ENCODE peak calls at places on chromosomes 13 and 19, in ten cellular contexts. One of them, this sample, is unnamed.

GRCh38 chr13:96811049-96811448 is 183.2 kb downstream of the OXGR1 start:
- DNase-seq in right lobe of liver: no peak
- DNase-seq in ovary: no peak
- DNase-seq in T follicular helper cell: no peak
- DNase-seq in pancreas: no peak
- DNase-seq in stimulated activated CD4-positive, alpha-beta T cell treated with anti-CD3 and anti-CD28 coated beads, Interleukin-1b, Interleukin-23, amount 100 ng/mL, for 24 hours: no peak
- DNase-seq in IMR-90: no peak
- DNase-seq in uterus: no peak
- DNase-seq in fibroblast of mammary gland: no peak
- DNase-seq in Peyer's patch: no peak
- DNase-seq in this sample: no peak

GRCh38 chr13:25771641-25772478 is 280.0 kb downstream of the SHISA2 start:
- DNase-seq in uterus: no peak
- DNase-seq in T follicular helper cell: no peak
- DNase-seq in Peyer's patch: no peak
- DNase-seq in ovary: no peak
- DNase-seq in fibroblast of mammary gland: no peak
- DNase-seq in IMR-90: no peak
- DNase-seq in right lobe of liver: no peak
- DNase-seq in pancreas: no peak
- DNase-seq in stimulated activated CD4-positive, alpha-beta T cell treated with anti-CD3 and anti-CD28 coated beads, Interleukin-1b, Interleukin-23, amount 100 ng/mL, for 24 hours: no peak
- DNase-seq in this sample: no peak

GRCh38 chr13:73171926-73172325 is 113.1 kb downstream of the KLF5 start:
- DNase-seq in right lobe of liver: no peak
- DNase-seq in T follicular helper cell: no peak
- DNase-seq in stimulated activated CD4-positive, alpha-beta T cell treated with anti-CD3 and anti-CD28 coated beads, Interleukin-1b, Interleukin-23, amount 100 ng/mL, for 24 hours: no peak
- DNase-seq in fibroblast of mammary gland: peak
- DNase-seq in uterus: no peak
- DNase-seq in ovary: no peak
- DNase-seq in Peyer's patch: no peak
- DNase-seq in pancreas: no peak
- DNase-seq in IMR-90: peak
- DNase-seq in this sample: no peak

GRCh38 chr19:39737351-39737750 is 478 bp downstream of the CLC start:
- DNase-seq in ovary: no peak
- DNase-seq in IMR-90: no peak
- DNase-seq in right lobe of liver: no peak
- DNase-seq in stimulated activated CD4-positive, alpha-beta T cell treated with anti-CD3 and anti-CD28 coated beads, Interleukin-1b, Interleukin-23, amount 100 ng/mL, for 24 hours: no peak
- DNase-seq in pancreas: no peak
- DNase-seq in T follicular helper cell: no peak
- DNase-seq in Peyer's patch: no peak
- DNase-seq in fibroblast of mammary gland: no peak
- DNase-seq in uterus: no peak
- DNase-seq in this sample: no peak

GRCh38 chr13:38386421-38386820 is 36.8 kb downstream of the UFM1 start:
- DNase-seq in Peyer's patch: no peak
- DNase-seq in fibroblast of mammary gland: peak
- DNase-seq in IMR-90: peak
- DNase-seq in T follicular helper cell: no peak
- DNase-seq in ovary: no peak
- DNase-seq in right lobe of liver: no peak
- DNase-seq in uterus: no peak
- DNase-seq in stimulated activated CD4-positive, alpha-beta T cell treated with anti-CD3 and anti-CD28 coated beads, Interleukin-1b, Interleukin-23, amount 100 ng/mL, for 24 hours: no peak
- DNase-seq in pancreas: no peak
- DNase-seq in this sample: no peak

GRCh38 chr13:97275265-97275664 is 53.1 kb downstream of the MBNL2 start:
- DNase-seq in T follicular helper cell: no peak
- DNase-seq in stimulated activated CD4-positive, alpha-beta T cell treated with anti-CD3 and anti-CD28 coated beads, Interleukin-1b, Interleukin-23, amount 100 ng/mL, for 24 hours: no peak
- DNase-seq in pancreas: no peak
- DNase-seq in IMR-90: peak
- DNase-seq in uterus: no peak
- DNase-seq in Peyer's patch: no peak
- DNase-seq in ovary: no peak
- DNase-seq in fibroblast of mammary gland: peak
- DNase-seq in right lobe of liver: no peak
- DNase-seq in this sample: no peak

GRCh38 chr19:44856438-44857083 is 10.5 kb downstream of the NECTIN2 start:
- DNase-seq in Peyer's patch: no peak
- DNase-seq in T follicular helper cell: no peak
- DNase-seq in stimulated activated CD4-positive, alpha-beta T cell treated with anti-CD3 and anti-CD28 coated beads, Interleukin-1b, Interleukin-23, amount 100 ng/mL, for 24 hours: no peak
- DNase-seq in ovary: no peak
- DNase-seq in pancreas: peak
- DNase-seq in uterus: no peak
- DNase-seq in IMR-90: no peak
- DNase-seq in right lobe of liver: peak
- DNase-seq in fibroblast of mammary gland: no peak
- DNase-seq in this sample: peak

GRCh38 chr13:59112375-59112774 is 1051.4 kb downstream of the DIAPH3 start:
- DNase-seq in T follicular helper cell: no peak
- DNase-seq in uterus: no peak
- DNase-seq in right lobe of liver: no peak
- DNase-seq in Peyer's patch: no peak
- DNase-seq in ovary: no peak
- DNase-seq in IMR-90: peak
- DNase-seq in fibroblast of mammary gland: peak
- DNase-seq in pancreas: peak
- DNase-seq in stimulated activated CD4-positive, alpha-beta T cell treated with anti-CD3 and anti-CD28 coated beads, Interleukin-1b, Interleukin-23, amount 100 ng/mL, for 24 hours: no peak
- DNase-seq in this sample: no peak

GRCh38 chr13:80239571-80240255 is 101.2 kb downstream of the SPRY2 start:
- DNase-seq in fibroblast of mammary gland: no peak
- DNase-seq in T follicular helper cell: no peak
- DNase-seq in IMR-90: peak
- DNase-seq in Peyer's patch: no peak
- DNase-seq in right lobe of liver: no peak
- DNase-seq in uterus: no peak
- DNase-seq in ovary: no peak
- DNase-seq in pancreas: no peak
- DNase-seq in stimulated activated CD4-positive, alpha-beta T cell treated with anti-CD3 and anti-CD28 coated beads, Interleukin-1b, Interleukin-23, amount 100 ng/mL, for 24 hours: no peak
- DNase-seq in this sample: no peak

GRCh38 chr13:32031815-32032345 is 306 bp downstream of the FRY start:
- DNase-seq in uterus: no peak
- DNase-seq in fibroblast of mammary gland: no peak
- DNase-seq in stimulated activated CD4-positive, alpha-beta T cell treated with anti-CD3 and anti-CD28 coated beads, Interleukin-1b, Interleukin-23, amount 100 ng/mL, for 24 hours: no peak
- DNase-seq in right lobe of liver: no peak
- DNase-seq in Peyer's patch: no peak
- DNase-seq in IMR-90: no peak
- DNase-seq in T follicular helper cell: no peak
- DNase-seq in ovary: no peak
- DNase-seq in pancreas: no peak
- DNase-seq in this sample: no peak

GRCh38 chr19:3723883-3724282 is 15.7 kb downstream of the TJP3 start:
- DNase-seq in fibroblast of mammary gland: no peak
- DNase-seq in T follicular helper cell: no peak
- DNase-seq in uterus: no peak
- DNase-seq in stimulated activated CD4-positive, alpha-beta T cell treated with anti-CD3 and anti-CD28 coated beads, Interleukin-1b, Interleukin-23, amount 100 ng/mL, for 24 hours: no peak
- DNase-seq in ovary: no peak
- DNase-seq in pancreas: no peak
- DNase-seq in IMR-90: no peak
- DNase-seq in Peyer's patch: no peak
- DNase-seq in right lobe of liver: no peak
- DNase-seq in this sample: no peak

GRCh38 chr19:52231154-52231565 is 38.2 kb upstream of the ZNF766 start:
- DNase-seq in fibroblast of mammary gland: peak
- DNase-seq in ovary: no peak
- DNase-seq in Peyer's patch: no peak
- DNase-seq in T follicular helper cell: no peak
- DNase-seq in IMR-90: peak
- DNase-seq in stimulated activated CD4-positive, alpha-beta T cell treated with anti-CD3 and anti-CD28 coated beads, Interleukin-1b, Interleukin-23, amount 100 ng/mL, for 24 hours: no peak
- DNase-seq in right lobe of liver: no peak
- DNase-seq in uterus: no peak
- DNase-seq in pancreas: no peak
- DNase-seq in this sample: no peak

GRCh38 chr13:76523740-76524382 is 362.3 kb downstream of the KCTD12 start:
- DNase-seq in pancreas: no peak
- DNase-seq in IMR-90: no peak
- DNase-seq in stimulated activated CD4-positive, alpha-beta T cell treated with anti-CD3 and anti-CD28 coated beads, Interleukin-1b, Interleukin-23, amount 100 ng/mL, for 24 hours: no peak
- DNase-seq in right lobe of liver: no peak
- DNase-seq in uterus: no peak
- DNase-seq in ovary: no peak
- DNase-seq in T follicular helper cell: no peak
- DNase-seq in fibroblast of mammary gland: no peak
- DNase-seq in Peyer's patch: no peak
- DNase-seq in this sample: no peak

GRCh38 chr19:30817965-30818364 is 445.8 kb downstream of the ZNF536 start:
- DNase-seq in ovary: no peak
- DNase-seq in stimulated activated CD4-positive, alpha-beta T cell treated with anti-CD3 and anti-CD28 coated beads, Interleukin-1b, Interleukin-23, amount 100 ng/mL, for 24 hours: no peak
- DNase-seq in pancreas: no peak
- DNase-seq in IMR-90: no peak
- DNase-seq in T follicular helper cell: no peak
- DNase-seq in uterus: no peak
- DNase-seq in Peyer's patch: no peak
- DNase-seq in fibroblast of mammary gland: no peak
- DNase-seq in right lobe of liver: no peak
- DNase-seq in this sample: no peak

GRCh38 chr13:114053026-114053425 is 79.2 kb upstream of the C13orf46 start:
- DNase-seq in Peyer's patch: no peak
- DNase-seq in IMR-90: peak
- DNase-seq in right lobe of liver: no peak
- DNase-seq in ovary: no peak
- DNase-seq in T follicular helper cell: no peak
- DNase-seq in fibroblast of mammary gland: peak
- DNase-seq in pancreas: no peak
- DNase-seq in uterus: no peak
- DNase-seq in stimulated activated CD4-positive, alpha-beta T cell treated with anti-CD3 and anti-CD28 coated beads, Interleukin-1b, Interleukin-23, amount 100 ng/mL, for 24 hours: no peak
- DNase-seq in this sample: no peak